ENCODE peak calls at places on chromosomes 6 and 20, in six cellular contexts. One of them, this sample, is unnamed.

GRCh38 chr20:21102252-21102609 is 3.9 kb downstream of the LINC00237 start:
- DNase-seq in activated CD4-positive, alpha-beta T cell treated with anti-CD3 and anti-CD28 coated beads for 1 hour: no peak
- DNase-seq in activated CD4-positive, CD25-positive, alpha-beta regulatory T cell: no peak
- DNase-seq in T47D: no peak
- DNase-seq in brain microvascular endothelial cell: no peak
- DNase-seq in cardiac muscle cell: no peak
- DNase-seq in this sample: no peak

GRCh38 chr20:62003567-62004405 is 61.9 kb downstream of the TAF4 start:
- DNase-seq in activated CD4-positive, alpha-beta T cell treated with anti-CD3 and anti-CD28 coated beads for 1 hour: no peak
- DNase-seq in activated CD4-positive, CD25-positive, alpha-beta regulatory T cell: no peak
- DNase-seq in T47D: no peak
- DNase-seq in brain microvascular endothelial cell: no peak
- DNase-seq in cardiac muscle cell: no peak
- DNase-seq in this sample: no peak

GRCh38 chr20:60931691-60932090 is 320.4 kb upstream of the CDH4 start:
- DNase-seq in activated CD4-positive, alpha-beta T cell treated with anti-CD3 and anti-CD28 coated beads for 1 hour: no peak
- DNase-seq in activated CD4-positive, CD25-positive, alpha-beta regulatory T cell: no peak
- DNase-seq in T47D: no peak
- DNase-seq in brain microvascular endothelial cell: no peak
- DNase-seq in cardiac muscle cell: no peak
- DNase-seq in this sample: no peak

GRCh38 chr20:3218307-3218988 is 9.2 kb downstream of the ITPA start:
- DNase-seq in activated CD4-positive, alpha-beta T cell treated with anti-CD3 and anti-CD28 coated beads for 1 hour: peak
- DNase-seq in activated CD4-positive, CD25-positive, alpha-beta regulatory T cell: peak
- DNase-seq in T47D: peak
- DNase-seq in brain microvascular endothelial cell: no peak
- DNase-seq in cardiac muscle cell: peak
- DNase-seq in this sample: peak

GRCh38 chr6:51213806-51214205 is 395.1 kb downstream of the TFAP2B start:
- DNase-seq in activated CD4-positive, alpha-beta T cell treated with anti-CD3 and anti-CD28 coated beads for 1 hour: no peak
- DNase-seq in activated CD4-positive, CD25-positive, alpha-beta regulatory T cell: no peak
- DNase-seq in T47D: no peak
- DNase-seq in brain microvascular endothelial cell: no peak
- DNase-seq in cardiac muscle cell: no peak
- DNase-seq in this sample: no peak

GRCh38 chr6:22444335-22444734 is 125.0 kb upstream of the HDGFL1 start:
- DNase-seq in activated CD4-positive, alpha-beta T cell treated with anti-CD3 and anti-CD28 coated beads for 1 hour: no peak
- DNase-seq in activated CD4-positive, CD25-positive, alpha-beta regulatory T cell: no peak
- DNase-seq in T47D: no peak
- DNase-seq in brain microvascular endothelial cell: no peak
- DNase-seq in cardiac muscle cell: no peak
- DNase-seq in this sample: no peak

GRCh38 chr6:149064026-149065017 is 253.2 kb upstream of the TAB2 start:
- DNase-seq in activated CD4-positive, alpha-beta T cell treated with anti-CD3 and anti-CD28 coated beads for 1 hour: no peak
- DNase-seq in activated CD4-positive, CD25-positive, alpha-beta regulatory T cell: no peak
- DNase-seq in T47D: no peak
- DNase-seq in brain microvascular endothelial cell: no peak
- DNase-seq in cardiac muscle cell: no peak
- DNase-seq in this sample: no peak

GRCh38 chr6:161233986-161234620 is 39.8 kb downstream of the AGPAT4 start:
- DNase-seq in activated CD4-positive, alpha-beta T cell treated with anti-CD3 and anti-CD28 coated beads for 1 hour: no peak
- DNase-seq in activated CD4-positive, CD25-positive, alpha-beta regulatory T cell: no peak
- DNase-seq in T47D: no peak
- DNase-seq in brain microvascular endothelial cell: peak
- DNase-seq in cardiac muscle cell: peak
- DNase-seq in this sample: no peak

GRCh38 chr20:4470375-4470774 is 251.3 kb upstream of the PRND start:
- DNase-seq in activated CD4-positive, alpha-beta T cell treated with anti-CD3 and anti-CD28 coated beads for 1 hour: no peak
- DNase-seq in activated CD4-positive, CD25-positive, alpha-beta regulatory T cell: no peak
- DNase-seq in T47D: no peak
- DNase-seq in brain microvascular endothelial cell: no peak
- DNase-seq in cardiac muscle cell: no peak
- DNase-seq in this sample: no peak

GRCh38 chr20:37114012-37114411 is 18.2 kb upstream of the RBL1 start:
- DNase-seq in activated CD4-positive, alpha-beta T cell treated with anti-CD3 and anti-CD28 coated beads for 1 hour: no peak
- DNase-seq in activated CD4-positive, CD25-positive, alpha-beta regulatory T cell: no peak
- DNase-seq in T47D: no peak
- DNase-seq in brain microvascular endothelial cell: no peak
- DNase-seq in cardiac muscle cell: no peak
- DNase-seq in this sample: no peak

GRCh38 chr6:11083956-11084355 is 9.7 kb upstream of the SMIM13 start:
- DNase-seq in activated CD4-positive, alpha-beta T cell treated with anti-CD3 and anti-CD28 coated beads for 1 hour: no peak
- DNase-seq in activated CD4-positive, CD25-positive, alpha-beta regulatory T cell: no peak
- DNase-seq in T47D: no peak
- DNase-seq in brain microvascular endothelial cell: no peak
- DNase-seq in cardiac muscle cell: no peak
- DNase-seq in this sample: no peak